ENCODE peak calls at places on chromosome 17, in five cellular contexts. N, V, B, X and E are unnamed samples.

GRCh38 chr17:16929757-16930520 is 42.0 kb downstream of the TNFRSF13B start:
- DNase-seq in N (no peak), V (no peak), B (no peak), X (no peak), E (no peak)

GRCh38 chr17:6567528-6568185 is 11.3 kb upstream of the PITPNM3 start:
- DNase-seq in N (no peak), V (peak), B (peak), X (no peak), E (no peak)

GRCh38 chr17:45296003-45296832 is 20.6 kb downstream of the MAP3K14 start:
- DNase-seq in N (no peak), V (peak), B (no peak), X (no peak), E (no peak)

GRCh38 chr17:10177921-10178788 is 20.3 kb downstream of the GAS7 start:
- DNase-seq in N (no peak), V (no peak), B (peak), X (no peak), E (no peak)

GRCh38 chr17:61235001-61235820 is 164.4 kb upstream of the TBX2 start:
- DNase-seq in N (no peak), V (no peak), B (no peak), X (no peak), E (no peak)

GRCh38 chr17:38617967-38618760 is 12.4 kb upstream of the SRCIN1 start:
- DNase-seq in N (no peak), V (no peak), B (no peak), X (no peak), E (no peak)

GRCh38 chr17:71398706-71399620 is 721.9 kb upstream of the SOX9 start:
- DNase-seq in N (no peak), V (no peak), B (no peak), X (peak), E (no peak)

GRCh38 chr17:6402258-6402657 is 32.7 kb downstream of the AIPL1 start:
- DNase-seq in N (no peak), V (no peak), B (no peak), X (no peak), E (no peak)

GRCh38 chr17:8572767-8573166 is 57.8 kb downstream of the MYH10 start:
- DNase-seq in N (no peak), V (no peak), B (no peak), X (no peak), E (no peak)

GRCh38 chr17:16923904-16924700 is 47.8 kb downstream of the TNFRSF13B start:
- DNase-seq in N (no peak), V (no peak), B (no peak), X (no peak), E (no peak)

GRCh38 chr17:1532836-1533602 is 16.6 kb upstream of the INPP5K start:
- DNase-seq in N (no peak), V (peak), B (peak), X (no peak), E (no peak)

GRCh38 chr17:7881655-7882054 is 6.9 kb upstream of the CHD3 start:
- DNase-seq in N (no peak), V (no peak), B (no peak), X (no peak), E (no peak)

GRCh38 chr17:69951058-69951457 is 124.0 kb upstream of the KCNJ16 start:
- DNase-seq in N (no peak), V (no peak), B (no peak), X (no peak), E (no peak)

GRCh38 chr17:7632492-7632894 is 2.6 kb downstream of the SHBG start:
- DNase-seq in N (no peak), V (no peak), B (peak), X (no peak), E (no peak)

GRCh38 chr17:1714980-1715802 is 5.0 kb upstream of the TLCD2 start:
- DNase-seq in N (peak), V (peak), B (peak), X (peak), E (no peak)

GRCh38 chr17:55283256-55283965 is 18.7 kb downstream of the HLF start:
- DNase-seq in N (no peak), V (no peak), B (no peak), X (no peak), E (peak)

GRCh38 chr17:78534492-78535284 is 42.5 kb downstream of the DNAH17 start:
- DNase-seq in N (no peak), V (no peak), B (no peak), X (no peak), E (no peak)

GRCh38 chr17:78493455-78494188 is 83.6 kb downstream of the DNAH17 start:
- DNase-seq in N (no peak), V (no peak), B (no peak), X (no peak), E (no peak)

GRCh38 chr17:55620023-55620422 is 102.6 kb downstream of the TMEM100 start:
- DNase-seq in N (no peak), V (no peak), B (no peak), X (no peak), E (no peak)

GRCh38 chr17:66331038-66331816 is 28.8 kb downstream of the PRKCA start:
- DNase-seq in N (no peak), V (no peak), B (no peak), X (no peak), E (no peak)

GRCh38 chr17:1264196-1264595 is 6.0 kb upstream of the BHLHA9 start:
- DNase-seq in N (no peak), V (peak), B (no peak), X (no peak), E (no peak)

GRCh38 chr17:16887523-16888095 is 84.3 kb downstream of the TNFRSF13B start:
- DNase-seq in N (no peak), V (no peak), B (no peak), X (no peak), E (no peak)

GRCh38 chr17:28528329-28529011 is 22.3 kb downstream of the FOXN1 start:
- DNase-seq in N (no peak), V (no peak), B (no peak), X (no peak), E (no peak)

GRCh38 chr17:60623415-60623814 is 23.4 kb downstream of the PPM1D start:
- DNase-seq in N (no peak), V (no peak), B (no peak), X (no peak), E (no peak)

GRCh38 chr17:77417575-77417974 is 276.8 kb downstream of the SEC14L1 start:
- DNase-seq in N (no peak), V (no peak), B (no peak), X (no peak), E (no peak)

GRCh38 chr17:77418609-77419008 is 277.8 kb downstream of the SEC14L1 start:
- DNase-seq in N (no peak), V (no peak), B (no peak), X (no peak), E (no peak)

GRCh38 chr17:77419095-77419494 is 278.3 kb downstream of the SEC14L1 start:
- DNase-seq in N (no peak), V (no peak), B (no peak), X (no peak), E (no peak)

GRCh38 chr17:77414811-77415400 is 274.1 kb downstream of the SEC14L1 start:
- DNase-seq in N (no peak), V (no peak), B (no peak), X (no peak), E (no peak)

GRCh38 chr17:77416096-77416713 is 275.4 kb downstream of the SEC14L1 start:
- DNase-seq in N (no peak), V (no peak), B (no peak), X (no peak), E (no peak)
- H3K4me3 ChIP-seq in N (no peak), V (no peak), B (no peak), X (no peak), E (no peak)

DNA sequence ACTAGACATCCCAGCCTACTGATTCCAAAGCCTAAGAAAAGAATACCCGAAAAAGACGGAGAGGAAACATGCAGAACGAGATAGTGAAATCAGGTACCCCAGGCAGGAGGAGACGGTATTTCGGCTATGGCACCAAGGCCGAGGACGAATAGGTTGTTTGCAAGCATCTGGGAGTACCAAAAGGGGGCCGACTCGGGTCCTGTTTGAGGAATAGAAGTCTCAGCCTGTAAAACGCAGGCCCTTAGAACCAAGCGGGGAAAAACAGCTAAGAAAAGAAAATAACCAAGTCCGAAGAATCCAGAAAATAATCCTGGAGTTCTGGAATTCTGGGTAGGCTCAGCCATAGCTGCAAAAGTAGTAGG is 537 bp downstream of the SLC35B1 start:
- DNase-seq in N (no peak), V (no peak), B (no peak), X (no peak), E (no peak)
- TF ChIP-seq CTCF in N (peak), V (no peak), B (no peak), X (no peak), E (no peak)

GRCh38 chr17:41996855-41997164 is 20.4 kb downstream of the DNAJC7 start:
- DNase-seq in N (no peak), V (no peak), B (no peak), X (no peak), E (no peak)
- H3K4me3 ChIP-seq in N (no peak), V (no peak), B (no peak), X (no peak), E (no peak)

GRCh38 chr17:75078097-75079022 is 9.4 kb upstream of the SLC16A5 start:
- DNase-seq in N (no peak), V (no peak), B (no peak), X (peak), E (peak)

GRCh38 chr17:75075597-75076253 is 12.0 kb upstream of the SLC16A5 start:
- DNase-seq in N (no peak), V (no peak), B (no peak), X (no peak), E (no peak)

GRCh38 chr17:75077072-75077489 is 10.7 kb upstream of the SLC16A5 start:
- DNase-seq in N (no peak), V (no peak), B (no peak), X (no peak), E (no peak)

GRCh38 chr17:75079023-75079373 is 8.8 kb upstream of the SLC16A5 start:
- DNase-seq in N (no peak), V (no peak), B (no peak), X (no peak), E (no peak)

DNA sequence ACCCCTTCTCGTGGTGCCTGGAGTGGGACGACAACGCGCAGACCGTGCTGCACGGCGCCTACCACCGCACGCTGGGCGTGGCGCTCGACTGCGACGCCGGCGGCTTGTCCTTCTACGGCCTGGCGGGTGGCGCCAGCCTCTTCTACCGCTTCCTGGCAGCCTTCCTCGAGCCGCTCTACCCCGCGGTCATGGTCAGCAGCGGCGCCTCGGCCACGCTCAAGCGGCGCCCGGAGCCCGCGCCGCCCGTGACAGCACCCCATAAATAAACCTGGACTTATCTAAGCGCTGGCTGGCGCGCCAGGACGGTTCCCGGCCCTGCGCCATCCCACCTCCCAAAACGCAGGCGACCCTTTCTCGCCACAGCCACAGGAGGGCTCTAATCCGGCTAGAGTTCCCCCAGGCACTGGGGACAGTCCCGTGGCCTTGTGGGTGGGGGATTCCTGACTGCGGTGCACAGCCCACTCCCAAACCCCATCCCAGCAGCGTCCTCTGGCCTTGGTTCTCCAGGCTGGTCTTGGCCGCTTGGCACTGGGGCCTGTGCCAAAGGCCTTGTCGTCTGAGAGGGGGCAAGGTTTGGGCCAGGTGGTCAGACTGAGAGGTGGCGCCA is 10.2 kb upstream of the SLC16A5 start:
- DNase-seq in N (peak), V (peak), B (no peak), X (no peak), E (no peak)
- TF ChIP-seq CTCF in N (peak), V (peak), B (no peak), X (no peak), E (no peak)

DNA sequence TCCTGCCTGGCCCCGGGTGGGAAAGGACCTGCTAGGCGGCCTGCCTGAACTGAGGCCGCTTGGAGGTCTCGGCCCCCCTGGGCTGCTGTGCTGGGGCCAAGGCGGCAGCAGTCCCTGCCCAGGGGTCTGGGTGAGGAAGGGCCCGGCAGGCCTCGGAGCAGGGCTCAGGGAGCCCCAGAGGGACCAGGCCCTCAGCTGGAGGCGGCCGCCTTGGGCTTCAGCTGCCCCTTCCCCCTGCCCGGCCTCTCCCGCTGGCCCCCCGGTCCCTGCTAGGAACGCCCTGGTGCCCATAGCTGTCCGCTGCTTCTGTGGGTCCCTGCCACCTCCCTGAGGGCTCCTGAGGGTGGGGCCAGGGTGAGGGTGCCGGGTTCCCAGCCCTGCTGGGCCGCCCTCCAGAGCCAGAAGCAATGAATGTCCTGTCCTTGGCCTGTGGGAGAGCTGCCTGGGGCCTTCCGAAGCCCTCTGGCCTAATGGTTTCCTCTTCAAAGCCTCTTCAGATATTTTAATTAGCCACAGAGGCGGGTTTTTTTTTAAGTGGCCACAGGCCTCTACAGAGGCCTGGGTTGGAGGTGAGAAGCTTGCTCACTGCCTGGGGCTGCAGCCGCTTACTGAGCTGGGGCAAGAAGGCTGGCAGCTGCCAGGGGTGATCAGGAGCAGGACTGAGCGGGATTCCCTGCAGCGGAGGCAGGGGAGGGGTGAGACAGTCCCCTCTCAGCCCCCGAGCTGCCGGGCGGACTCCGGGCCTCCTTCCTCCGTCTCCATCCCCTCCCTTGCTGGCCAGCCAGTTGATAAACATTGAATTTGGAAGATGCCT is 10.0 kb downstream of the CENPX start:
- DNase-seq in N (no peak), V (peak), B (no peak), X (no peak), E (no peak)
- H3K4me3 ChIP-seq in N (no peak), V (no peak), B (no peak), X (no peak), E (no peak)

GRCh38 chr17:15109608-15110007 is 155.5 kb downstream of the PMP22 start:
- DNase-seq in N (no peak), V (no peak), B (no peak), X (no peak), E (no peak)

GRCh38 chr17:15103785-15104184 is 161.3 kb downstream of the PMP22 start:
- DNase-seq in N (no peak), V (no peak), B (no peak), X (no peak), E (no peak)

GRCh38 chr17:15108992-15109391 is 156.1 kb downstream of the PMP22 start:
- DNase-seq in N (no peak), V (no peak), B (no peak), X (no peak), E (no peak)

GRCh38 chr17:15101175-15101574 is 164.0 kb downstream of the PMP22 start:
- DNase-seq in N (no peak), V (no peak), B (no peak), X (no peak), E (no peak)

DNA sequence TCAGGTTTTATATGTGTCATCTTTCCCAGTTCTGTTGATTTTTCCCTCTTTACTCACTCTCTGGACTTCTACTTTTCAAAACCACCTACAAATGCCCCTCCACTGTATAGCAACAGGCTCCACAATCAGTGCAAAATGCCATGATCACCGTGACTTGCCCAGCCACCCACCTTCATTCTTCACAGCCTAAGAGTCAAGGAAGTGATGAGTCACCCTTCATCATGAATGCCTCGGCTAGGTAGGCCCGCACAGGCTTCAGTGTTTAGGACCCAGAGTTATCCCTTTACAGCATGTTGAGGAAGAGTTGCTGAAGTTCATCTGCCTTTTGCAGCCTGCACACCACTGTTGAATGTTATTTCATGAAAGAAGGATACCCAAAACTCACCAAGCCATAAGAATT is 158.6 kb downstream of the PMP22 start:
- DNase-seq in N (no peak), V (no peak), B (no peak), X (no peak), E (no peak)
- TF ChIP-seq CTCF in N (no peak), V (no peak), B (no peak), X (no peak), E (no peak)

GRCh38 chr17:47841488-47842308 is 625 bp upstream of the SCRN2 start:
- DNase-seq in N (no peak), V (no peak), B (no peak), X (no peak), E (no peak)
- H3K4me3 ChIP-seq in N (peak), V (peak), B (peak), X (peak), E (peak)

GRCh38 chr17:37191219-37191618 is 184.6 kb upstream of the C17orf78 start:
- DNase-seq in N (no peak), V (no peak), B (no peak), X (no peak), E (no peak)

GRCh38 chr17:37187262-37187661 is 188.5 kb upstream of the C17orf78 start:
- DNase-seq in N (no peak), V (no peak), B (no peak), X (no peak), E (no peak)

GRCh38 chr17:37194208-37194607 is 181.6 kb upstream of the C17orf78 start:
- DNase-seq in N (no peak), V (no peak), B (no peak), X (no peak), E (no peak)

GRCh38 chr17:37188157-37188556 is 187.6 kb upstream of the C17orf78 start:
- DNase-seq in N (no peak), V (no peak), B (no peak), X (no peak), E (no peak)

DNA sequence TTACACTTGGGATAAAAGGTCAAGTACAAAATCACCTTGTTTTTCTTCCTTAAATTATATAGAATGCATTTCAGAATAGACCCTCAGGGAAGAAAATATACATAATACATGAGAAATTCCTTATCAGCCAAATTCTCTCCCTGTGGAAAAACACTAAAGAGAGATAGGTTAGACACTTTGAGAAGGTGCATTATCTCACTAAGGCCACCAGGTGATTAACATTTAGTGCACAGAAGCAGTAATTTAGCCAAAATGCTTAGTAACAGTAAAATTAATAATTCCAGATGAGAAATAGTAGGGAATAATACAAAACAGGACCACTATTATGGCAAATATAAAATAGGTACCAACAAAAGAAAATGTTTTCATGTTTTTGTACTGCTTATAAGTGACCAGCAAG is 185.3 kb upstream of the C17orf78 start:
- DNase-seq in N (no peak), V (no peak), B (no peak), X (no peak), E (no peak)
- TF ChIP-seq CTCF in N (no peak), V (peak), B (no peak), X (no peak), E (peak)

DNA sequence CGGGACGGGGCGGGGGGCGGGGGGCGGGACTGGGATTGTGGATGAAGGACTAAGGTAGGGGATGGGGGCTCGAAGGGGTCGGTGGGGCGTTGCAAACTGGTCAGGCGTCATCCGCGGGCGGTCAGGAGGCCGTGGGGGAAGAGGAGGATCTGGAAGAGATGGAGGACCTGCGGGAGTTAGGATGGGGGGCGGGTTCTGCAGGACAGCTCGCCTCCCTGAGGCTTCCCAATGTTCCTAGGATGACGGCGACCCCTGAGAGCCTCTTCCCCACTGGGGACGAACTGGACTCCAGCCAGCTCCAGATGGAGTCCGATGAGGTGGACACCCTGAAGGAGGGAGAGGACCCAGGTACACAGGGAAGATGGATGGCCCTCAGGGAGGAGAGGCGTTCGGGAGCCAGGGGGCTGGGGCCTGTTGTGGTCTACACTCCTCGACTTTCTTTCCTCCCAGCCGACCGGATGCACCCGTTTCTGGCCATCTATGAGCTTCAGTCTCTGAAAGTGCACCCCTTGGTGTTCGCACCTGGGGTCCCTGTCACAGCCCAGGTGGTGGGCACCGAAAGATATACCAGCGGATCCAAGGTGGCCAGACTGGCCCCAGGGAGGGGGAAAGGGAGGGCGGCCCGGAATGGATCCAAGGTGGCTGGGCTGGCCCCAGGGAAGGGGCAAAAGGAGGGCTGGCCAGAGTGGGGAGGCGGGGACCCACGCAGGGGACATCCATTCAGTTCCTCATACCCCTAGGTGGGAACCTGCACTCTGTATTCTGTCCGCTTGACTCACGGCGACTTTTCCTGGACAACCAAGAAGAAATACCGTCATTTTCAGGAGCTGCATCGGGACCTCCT is 804 bp downstream of the PLD2 start:
- DNase-seq in N (no peak), V (no peak), B (no peak), X (no peak), E (no peak)
- H3K4me3 ChIP-seq in N (peak), V (peak), B (peak), X (peak), E (peak)

GRCh38 chr17:81304196-81305015 is 9.3 kb upstream of the SLC38A10 start:
- DNase-seq in N (no peak), V (no peak), B (no peak), X (no peak), E (no peak)
- TF ChIP-seq CTCF in N (no peak), V (no peak), B (no peak), X (no peak), E (no peak)